ENCODE peak calls at places on chromosome 4, in six cellular contexts. K is AG04449; L is astrocyte; Y is GM12878; F is activated T-helper 1 cell treated with anti-CD3 and anti-CD28 coated beads, Interleukin-12 subunit alpha, Interleukin-12 subunit beta, Interleukin-2, Interleukin-4 antibody, amounts not matched to agents 30 ng/mL and 10 ng/mL and 1 ng/mL, durations not matched to agents 14 hours and 24 hours and 36 hours; T is fibroblast of lung. W is an unnamed sample.

GRCh38 chr4:8541981-8542715 is 38.0 kb upstream of the GPR78 start:
- DNase-seq in Y (no peak), F (no peak), T (no peak), L (no peak), K (no peak), W (no peak)

GRCh38 chr4:185723619-185724150 is 88.3 kb downstream of the SORBS2 start:
- DNase-seq in F (no peak), K (no peak), Y (no peak), T (no peak), L (no peak), W (no peak)

GRCh38 chr4:108425988-108426387 is 194.4 kb upstream of the RPL34 start:
- DNase-seq in T (peak; percentile 81), K (peak; percentile 49), Y (no peak), F (no peak), L (peak; percentile 94), W (no peak)

GRCh38 chr4:121256887-121257426 is 92.8 kb upstream of the TNIP3 start:
- DNase-seq in L (no peak), Y (no peak), T (no peak), F (no peak), K (no peak), W (no peak)

GRCh38 chr4:6969826-6970800 is 60.5 kb downstream of the TBC1D14 start:
- DNase-seq in Y (peak; percentile 57), F (no peak), K (no peak), L (no peak), T (no peak), W (no peak)

GRCh38 chr4:142372570-142373300 is 473.4 kb downstream of the INPP4B start:
- DNase-seq in Y (no peak), F (no peak), L (no peak), T (no peak), K (no peak), W (no peak)

GRCh38 chr4:47215759-47216158 is 184.4 kb downstream of the GABRB1 start:
- DNase-seq in Y (no peak), L (peak; percentile 70), K (no peak), T (no peak), F (no peak), W (no peak)

GRCh38 chr4:153222162-153222789 is 18.0 kb downstream of the TRIM2 start:
- DNase-seq in F (no peak), L (peak; percentile 79), K (peak; percentile 33), T (peak; percentile 86), Y (no peak), W (peak; percentile 47)

GRCh38 chr4:8205749-8206611 is 6.9 kb downstream of the SH3TC1 start:
- DNase-seq in L (no peak), F (no peak), T (no peak), K (no peak), Y (no peak), W (no peak)

GRCh38 chr4:161189286-161190134 is 974.3 kb downstream of the FSTL5 start:
- DNase-seq in F (no peak), K (no peak), L (peak; percentile 14), T (no peak), Y (no peak), W (no peak)

GRCh38 chr4:108762559-108763225 is at the start of gene ETNPPL:
- DNase-seq in K (no peak), Y (no peak), T (peak; percentile 0), F (peak; percentile 0), L (no peak), W (peak; percentile 56)

GRCh38 chr4:24175707-24176106 is 285.9 kb upstream of the PPARGC1A start:
- DNase-seq in L (no peak), F (no peak), K (no peak), T (no peak), Y (no peak), W (no peak)

GRCh38 chr4:40971346-40971745 is 221.6 kb downstream of the NSUN7 start:
- DNase-seq in K (no peak), F (no peak), T (no peak), Y (no peak), L (no peak), W (no peak)

GRCh38 chr4:105126311-105127153 is 20.1 kb upstream of the TET2 start:
- DNase-seq in K (no peak), Y (no peak), F (no peak), T (peak; percentile 79), L (peak; percentile 76), W (no peak)

GRCh38 chr4:145840162-145840768 is 98.4 kb downstream of the ZNF827 start:
- DNase-seq in T (peak; percentile 64), Y (peak; percentile 32), F (peak; percentile 3), K (no peak), L (peak; percentile 32), W (no peak)

GRCh38 chr4:532588-533317 is 33.7 kb downstream of the PIGG start:
- DNase-seq in L (no peak), K (no peak), Y (no peak), F (no peak), T (no peak), W (no peak)

GRCh38 chr4:112296949-112297483 is at the start of gene ALPK1:
- DNase-seq in F (no peak), Y (no peak), T (peak; percentile 97), L (peak; percentile 79), K (peak; percentile 70), W (no peak)

GRCh38 chr4:151331276-151332042 is 6.1 kb upstream of the SH3D19 start:
- DNase-seq in K (no peak), L (peak; percentile 74), Y (no peak), F (no peak), T (no peak), W (no peak)

W was measured in left ventricle myocardium superior.